ENCODE peak calls at places on chromosomes 13 and 19, in five cellular contexts. F is left lung, G is AG04450, Z is adipocyte, H is body of pancreas. E is an unnamed sample. For H3K9me3, the result is how much of the 10 kb centered on the place peaks cover.

GRCh38 chr19:8017808-8018207 is 12.4 kb upstream of the ELAVL1 start:
- DNase-seq in H (no peak), F (peak), G (no peak), Z (no peak), E (no peak)

GRCh38 chr13:45678282-45678681 is 23.8 kb upstream of the CBY2 start:
- DNase-seq in G (no peak), H (no peak), F (no peak), Z (no peak), E (no peak)

GRCh38 chr13:111924676-111925075 is 142.3 kb upstream of the SOX1 start:
- DNase-seq in Z (no peak), G (no peak), F (no peak), H (no peak), E (no peak)

GRCh38 chr13:48660356-48661076 is 6.8 kb downstream of the CYSLTR2 start:
- DNase-seq in Z (no peak), H (no peak), G (no peak), F (no peak), E (no peak)

GRCh38 chr13:40440990-40441820 is 225.2 kb downstream of the FOXO1 start:
- DNase-seq in Z (no peak), H (peak), G (no peak), F (no peak), E (peak)

GRCh38 chr19:34662919-34663318 is 14.0 kb downstream of the SCGB2B2 start:
- DNase-seq in H (peak), G (no peak), F (no peak), Z (peak), E (no peak)

GRCh38 chr13:39269411-39269810 is 231.2 kb downstream of the NHLRC3 start:
- DNase-seq in G (no peak), Z (peak), H (no peak), F (no peak), E (no peak)

GRCh38 chr13:92677571-92677970 is 549.0 kb upstream of the GPC6 start:
- DNase-seq in G (no peak), Z (no peak), H (no peak), F (no peak), E (no peak)

GRCh38 chr13:112777637-112778406 is 88.0 kb downstream of the ATP11A start:
- DNase-seq in G (no peak), Z (no peak), H (no peak), F (no peak), E (no peak)

GRCh38 chr19:14492756-14493337 is 3.1 kb downstream of the GIPC1 start:
- DNase-seq in F (no peak), H (no peak), Z (no peak), G (no peak), E (no peak)

GRCh38 chr13:112575680-112576079 is 12.3 kb downstream of the TUBGCP3 start:
- DNase-seq in F (no peak), Z (no peak), H (peak), G (no peak), E (peak)

GRCh38 chr13:91904597-91904996 is 506.2 kb downstream of the GPC5 start:
- DNase-seq in H (no peak), F (no peak), G (no peak), Z (no peak), E (no peak)

GRCh38 chr19:55392820-55393219 is 7.1 kb downstream of the RPL28 start:
- DNase-seq in Z (no peak), G (no peak), F (no peak), H (no peak), E (no peak)

GRCh38 chr13:95968906-95969305 is 84.3 kb downstream of the UGGT2 start:
- DNase-seq in G (no peak), Z (no peak), H (no peak), F (no peak), E (no peak)

GRCh38 chr19:3504723-3505122 is 1.4 kb upstream of the FZR1 start:
- DNase-seq in H (no peak), F (no peak), G (no peak), Z (no peak), E (no peak)

GRCh38 chr13:103157034-103157433 is 90.8 kb upstream of the SLC10A2 start:
- DNase-seq in H (no peak), F (no peak), Z (no peak), G (no peak), E (no peak)

GRCh38 chr19:38316477-38317067 is 825 bp upstream of the YIF1B start:
- DNase-seq in Z (no peak), H (no peak), F (no peak), G (no peak), E (no peak)

GRCh38 chr19:38318595-38319142 is 976 bp upstream of the KCNK6 start:
- DNase-seq in G (no peak), Z (no peak), H (peak), F (no peak), E (peak)

GRCh38 chr19:38319421-38320258 is at the start of gene KCNK6:
- DNase-seq in F (peak), G (no peak), H (peak), Z (peak), E (peak)

GRCh38 chr19:38315657-38316476 is at the start of gene YIF1B:
- DNase-seq in G (peak), H (peak), Z (peak), F (peak), E (peak)

GRCh38 chr19:38317104-38317612 is 1.4 kb upstream of the YIF1B start:
- DNase-seq in F (peak), H (no peak), G (no peak), Z (no peak), E (no peak)
- H3K4me3 ChIP-seq in F (no peak), H (no peak), G (no peak), Z (no peak), E (no peak)

GRCh38 chr19:57974434-57974833 is at the start of gene C19orf18:
- DNase-seq in G (no peak), H (no peak), F (no peak), Z (no peak), E (no peak)
- H3K9me3 ChIP-seq in G (half or more), H (under half), F (half or more), Z (half or more), E (half or more)

GRCh38 chr13:107534548-107534947 is 680.8 kb downstream of the LIG4 start:
- DNase-seq in H (no peak), F (no peak), G (no peak), Z (peak), E (no peak)
- H3K4me3 ChIP-seq in H (no peak), F (no peak), G (no peak), Z (no peak), E (no peak)

DNA sequence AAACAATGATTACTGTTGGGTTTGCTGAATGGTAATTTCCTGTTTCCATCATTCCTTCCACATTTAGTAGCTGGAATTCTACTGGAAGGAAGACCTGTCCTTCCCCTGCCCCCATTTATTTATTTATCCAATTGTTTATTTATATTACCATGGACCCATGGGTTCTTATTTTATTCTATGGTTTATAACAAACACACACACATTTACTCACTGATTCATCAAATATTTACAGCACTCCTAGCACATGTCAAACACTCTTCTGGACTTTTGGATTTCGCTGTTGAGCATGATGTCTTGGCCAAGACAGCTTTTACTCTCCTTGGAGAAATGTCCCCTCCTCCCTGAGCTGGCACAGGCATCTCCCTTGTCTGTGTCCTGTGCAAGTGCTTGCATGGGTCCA is 227.8 kb upstream of the MAB21L1 start:
- DNase-seq in Z (no peak), F (no peak), H (no peak), G (no peak), E (peak)
- H3K9me3 ChIP-seq in Z (under half), F (under half), H (under half), G (under half), E (under half)

E was measured in MG63.